ENCODE peak calls at places on chromosome 7, in five cellular contexts. One of them, this sample, is unnamed.

GRCh38 chr7:98049034-98049433 is 57.6 kb upstream of the LMTK2 start:
- DNase-seq in H9: peak
- DNase-seq in RWPE1: peak
- DNase-seq in body of pancreas: no peak
- DNase-seq in sigmoid colon: no peak
- DNase-seq in this sample: no peak

GRCh38 chr7:29139191-29139590 is 7.1 kb downstream of the CPVL start:
- DNase-seq in body of pancreas: no peak
- DNase-seq in sigmoid colon: no peak
- DNase-seq in RWPE1: peak
- DNase-seq in H9: no peak
- DNase-seq in this sample: no peak

GRCh38 chr7:4169505-4169904 is 512.6 kb upstream of the FOXK1 start:
- DNase-seq in RWPE1: peak
- DNase-seq in H9: no peak
- DNase-seq in body of pancreas: no peak
- DNase-seq in sigmoid colon: no peak
- DNase-seq in this sample: no peak

GRCh38 chr7:43170571-43170970 is 58.1 kb downstream of the HECW1 start:
- DNase-seq in sigmoid colon: no peak
- DNase-seq in body of pancreas: no peak
- DNase-seq in H9: no peak
- DNase-seq in RWPE1: no peak
- DNase-seq in this sample: no peak

GRCh38 chr7:37987732-37988131 is 67.3 kb downstream of the EPDR1 start:
- DNase-seq in sigmoid colon: no peak
- DNase-seq in H9: no peak
- DNase-seq in RWPE1: peak
- DNase-seq in body of pancreas: no peak
- DNase-seq in this sample: no peak

GRCh38 chr7:43905209-43905946 is 1.0 kb downstream of the URGCP start:
- DNase-seq in body of pancreas: peak
- DNase-seq in H9: peak
- DNase-seq in RWPE1: peak
- DNase-seq in sigmoid colon: no peak
- DNase-seq in this sample: no peak

GRCh38 chr7:138603549-138604324 is 97.4 kb downstream of the SVOPL start:
- DNase-seq in sigmoid colon: no peak
- DNase-seq in RWPE1: no peak
- DNase-seq in body of pancreas: no peak
- DNase-seq in H9: no peak
- DNase-seq in this sample: no peak

GRCh38 chr7:7862393-7862792 is 106.2 kb upstream of the GLCCI1 start:
- DNase-seq in H9: no peak
- DNase-seq in RWPE1: no peak
- DNase-seq in body of pancreas: no peak
- DNase-seq in sigmoid colon: no peak
- DNase-seq in this sample: no peak

GRCh38 chr7:90958669-90959068 is 305.6 kb upstream of the FZD1 start:
- DNase-seq in body of pancreas: no peak
- DNase-seq in RWPE1: no peak
- DNase-seq in sigmoid colon: no peak
- DNase-seq in H9: no peak
- DNase-seq in this sample: no peak

GRCh38 chr7:2840458-2840857 is 3.6 kb downstream of the GNA12 start:
- DNase-seq in sigmoid colon: no peak
- DNase-seq in body of pancreas: no peak
- DNase-seq in RWPE1: no peak
- DNase-seq in H9: no peak
- DNase-seq in this sample: no peak

GRCh38 chr7:3533040-3533439 is 232.0 kb downstream of the SDK1 start:
- DNase-seq in sigmoid colon: no peak
- DNase-seq in body of pancreas: no peak
- DNase-seq in RWPE1: no peak
- DNase-seq in H9: no peak
- DNase-seq in this sample: no peak

GRCh38 chr7:149772236-149772820 is 1.1 kb downstream of the ZNF467 start:
- DNase-seq in RWPE1: no peak
- DNase-seq in body of pancreas: peak
- DNase-seq in H9: peak
- DNase-seq in sigmoid colon: no peak
- DNase-seq in this sample: peak

GRCh38 chr7:154832557-154833138 is 170.3 kb downstream of the PAXIP1 start:
- DNase-seq in sigmoid colon: no peak
- DNase-seq in body of pancreas: no peak
- DNase-seq in H9: peak
- DNase-seq in RWPE1: no peak
- DNase-seq in this sample: no peak

GRCh38 chr7:46725838-46726237 is 804.8 kb upstream of the IGFBP3 start:
- DNase-seq in H9: no peak
- DNase-seq in RWPE1: no peak
- DNase-seq in body of pancreas: no peak
- DNase-seq in sigmoid colon: no peak
- DNase-seq in this sample: no peak

GRCh38 chr7:4738711-4739527 is 36.5 kb upstream of the AP5Z1 start:
- DNase-seq in H9: peak
- DNase-seq in body of pancreas: peak
- DNase-seq in RWPE1: peak
- DNase-seq in sigmoid colon: peak
- DNase-seq in this sample: no peak

GRCh38 chr7:135254-135653 is 57.1 kb upstream of the FAM20C start:
- DNase-seq in body of pancreas: no peak
- DNase-seq in sigmoid colon: no peak
- DNase-seq in H9: no peak
- DNase-seq in RWPE1: no peak
- DNase-seq in this sample: no peak

DNA sequence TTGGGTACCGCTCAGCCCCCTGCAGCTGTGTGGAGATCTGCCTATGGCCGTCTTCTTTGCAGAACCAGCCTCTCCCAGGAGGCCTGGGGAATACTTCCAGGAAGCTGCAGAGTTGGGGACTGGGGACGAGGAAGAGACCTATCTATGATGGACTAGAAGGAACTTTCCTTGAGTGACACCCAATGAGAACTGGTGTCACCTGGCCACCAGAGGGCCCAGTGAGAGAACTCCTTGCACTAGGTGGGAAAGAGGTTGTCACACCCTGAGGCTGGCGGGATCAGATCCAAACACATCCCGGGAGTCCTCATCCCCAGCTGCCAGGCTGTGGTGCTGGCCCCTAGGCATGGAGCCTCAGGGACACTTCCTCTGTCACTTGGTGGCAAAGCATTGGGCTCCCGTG is 4.9 kb upstream of the GRID2IP start:
- DNase-seq in body of pancreas: peak
- DNase-seq in RWPE1: no peak
- DNase-seq in sigmoid colon: no peak
- DNase-seq in H9: peak
- DNase-seq in this sample: no peak
- TF ChIP-seq CTCF in body of pancreas: peak
- TF ChIP-seq CTCF in RWPE1: no peak
- TF ChIP-seq CTCF in sigmoid colon: no peak
- TF ChIP-seq CTCF in H9: peak
- TF ChIP-seq CTCF in this sample: peak

DNA sequence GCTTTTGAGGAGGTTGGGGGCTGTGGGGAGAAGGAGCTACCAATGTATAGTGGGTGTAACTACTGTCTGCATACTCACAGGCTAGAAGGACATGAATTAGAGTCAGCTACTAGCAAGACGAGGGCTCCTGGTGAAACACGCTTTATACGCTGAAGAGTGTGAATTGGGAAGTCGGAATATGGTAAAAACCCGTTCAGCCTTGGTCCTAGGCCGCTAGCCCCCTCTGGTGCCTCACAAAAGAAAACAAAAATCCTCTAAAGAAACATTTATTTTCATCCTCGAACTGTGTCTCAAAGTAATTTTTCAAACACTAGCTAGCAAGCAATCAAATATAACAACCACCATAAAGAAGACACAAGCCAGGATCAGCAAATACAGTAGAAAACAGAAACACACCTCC is 338.1 kb upstream of the SEMA3C start:
- DNase-seq in sigmoid colon: no peak
- DNase-seq in H9: no peak
- DNase-seq in body of pancreas: peak
- DNase-seq in RWPE1: no peak
- DNase-seq in this sample: no peak
- TF ChIP-seq CTCF in sigmoid colon: no peak
- TF ChIP-seq CTCF in H9: peak
- TF ChIP-seq CTCF in body of pancreas: peak
- TF ChIP-seq CTCF in RWPE1: no peak
- TF ChIP-seq CTCF in this sample: peak

GRCh38 chr7:96800824-96801223 is 91.2 kb upstream of the SEM1 start:
- DNase-seq in H9: no peak
- DNase-seq in body of pancreas: no peak
- DNase-seq in RWPE1: no peak
- DNase-seq in sigmoid colon: no peak
- DNase-seq in this sample: no peak
- TF ChIP-seq CTCF in H9: no peak
- TF ChIP-seq CTCF in body of pancreas: no peak
- TF ChIP-seq CTCF in RWPE1: no peak
- TF ChIP-seq CTCF in sigmoid colon: no peak
- TF ChIP-seq CTCF in this sample: no peak

GRCh38 chr7:24284699-24285506 is 913 bp downstream of the NPY start:
- DNase-seq in H9: peak
- DNase-seq in body of pancreas: peak
- DNase-seq in sigmoid colon: no peak
- DNase-seq in RWPE1: no peak
- DNase-seq in this sample: peak
- TF ChIP-seq CTCF in H9: peak
- TF ChIP-seq CTCF in body of pancreas: no peak
- TF ChIP-seq CTCF in sigmoid colon: no peak
- TF ChIP-seq CTCF in RWPE1: no peak
- TF ChIP-seq CTCF in this sample: no peak

DNA sequence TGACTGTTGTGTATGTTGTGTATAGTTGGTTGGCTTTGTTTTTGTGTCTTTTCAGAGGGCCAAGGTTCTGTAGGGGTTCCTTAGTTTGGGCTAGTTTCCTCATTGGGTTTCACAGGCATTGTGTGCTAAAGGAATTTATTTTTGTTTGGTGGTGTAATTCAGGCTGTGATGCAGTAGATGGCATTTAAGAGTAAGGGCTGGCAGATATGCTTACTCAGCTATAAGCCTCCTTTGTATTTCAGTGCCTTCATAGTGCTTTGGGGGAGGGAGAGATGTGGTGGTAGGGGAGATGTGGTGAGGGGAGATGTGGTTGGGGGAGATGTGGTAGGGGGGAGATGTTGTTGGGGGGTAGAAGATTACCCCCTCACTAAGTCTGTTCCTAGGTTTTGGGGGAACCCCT is 91.7 kb downstream of the SLC25A40 start:
- DNase-seq in body of pancreas: no peak
- DNase-seq in H9: no peak
- DNase-seq in sigmoid colon: no peak
- DNase-seq in RWPE1: no peak
- DNase-seq in this sample: no peak
- TF ChIP-seq CTCF in body of pancreas: no peak
- TF ChIP-seq CTCF in H9: no peak
- TF ChIP-seq CTCF in sigmoid colon: no peak
- TF ChIP-seq CTCF in RWPE1: no peak
- TF ChIP-seq CTCF in this sample: peak

GRCh38 chr7:132318338-132319318 is 257.6 kb downstream of the PLXNA4 start:
- DNase-seq in RWPE1: peak
- DNase-seq in sigmoid colon: peak
- DNase-seq in body of pancreas: peak
- DNase-seq in H9: peak
- DNase-seq in this sample: no peak

GRCh38 chr7:132319481-132319880 is 256.8 kb downstream of the PLXNA4 start:
- DNase-seq in H9: no peak
- DNase-seq in sigmoid colon: no peak
- DNase-seq in RWPE1: no peak
- DNase-seq in body of pancreas: no peak
- DNase-seq in this sample: no peak

GRCh38 chr7:132317856-132318255 is 258.4 kb downstream of the PLXNA4 start:
- DNase-seq in body of pancreas: no peak
- DNase-seq in RWPE1: no peak
- DNase-seq in sigmoid colon: no peak
- DNase-seq in H9: no peak
- DNase-seq in this sample: no peak

GRCh38 chr7:132322981-132323380 is 253.3 kb downstream of the PLXNA4 start:
- DNase-seq in H9: no peak
- DNase-seq in body of pancreas: no peak
- DNase-seq in RWPE1: no peak
- DNase-seq in sigmoid colon: no peak
- DNase-seq in this sample: no peak

DNA sequence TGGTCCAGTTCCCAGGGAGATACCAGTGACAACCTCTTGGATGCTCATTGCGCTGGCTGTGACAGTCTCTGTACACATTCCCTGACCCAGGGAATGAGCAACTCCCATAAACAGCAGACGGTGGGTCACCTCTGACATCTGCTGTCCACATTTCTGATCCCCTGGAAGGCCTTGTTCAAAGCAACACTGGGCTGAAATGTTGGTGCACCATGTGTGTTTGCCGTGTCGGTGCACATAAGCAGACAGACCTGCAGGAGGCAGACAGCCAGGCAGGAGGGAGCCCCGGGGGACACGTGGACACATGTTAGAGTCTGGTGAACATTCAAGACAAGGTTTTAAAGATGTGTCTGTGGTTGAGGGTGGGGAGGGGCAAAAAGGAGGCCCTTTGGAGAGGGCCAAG is 254.9 kb downstream of the PLXNA4 start:
- DNase-seq in body of pancreas: no peak
- DNase-seq in sigmoid colon: no peak
- DNase-seq in RWPE1: no peak
- DNase-seq in H9: no peak
- DNase-seq in this sample: no peak
- TF ChIP-seq CTCF in body of pancreas: no peak
- TF ChIP-seq CTCF in sigmoid colon: no peak
- TF ChIP-seq CTCF in RWPE1: no peak
- TF ChIP-seq CTCF in H9: peak
- TF ChIP-seq CTCF in this sample: peak

GRCh38 chr7:24290004-24290641 is 6.1 kb downstream of the NPY start:
- DNase-seq in H9: peak
- DNase-seq in sigmoid colon: no peak
- DNase-seq in RWPE1: peak
- DNase-seq in body of pancreas: peak
- DNase-seq in this sample: no peak
- TF ChIP-seq CTCF in H9: peak
- TF ChIP-seq CTCF in sigmoid colon: no peak
- TF ChIP-seq CTCF in RWPE1: peak
- TF ChIP-seq CTCF in body of pancreas: peak
- TF ChIP-seq CTCF in this sample: peak

This sample was measured in chondrocyte.